ENCODE peak calls at places on chromosome 15, in six cellular contexts. One of them, this sample, is unnamed.

GRCh38 chr15:29140475-29141172 is 129.0 kb downstream of the NSMCE3 start:
- DNase-seq in CD8-positive, alpha-beta memory T cell: no peak
- DNase-seq in psoas muscle: no peak
- DNase-seq in neural progenitor cell: no peak
- DNase-seq in tibial artery: peak
- DNase-seq in A673: no peak
- DNase-seq in this sample: peak

GRCh38 chr15:26864664-26865191 is 2.1 kb upstream of the GABRA5 start:
- DNase-seq in CD8-positive, alpha-beta memory T cell: no peak
- DNase-seq in psoas muscle: no peak
- DNase-seq in neural progenitor cell: peak
- DNase-seq in tibial artery: no peak
- DNase-seq in A673: peak
- DNase-seq in this sample: peak

GRCh38 chr15:66721501-66721937 is 19.5 kb downstream of the SMAD6 start:
- DNase-seq in CD8-positive, alpha-beta memory T cell: no peak
- DNase-seq in psoas muscle: no peak
- DNase-seq in neural progenitor cell: no peak
- DNase-seq in tibial artery: no peak
- DNase-seq in A673: no peak
- DNase-seq in this sample: no peak

GRCh38 chr15:70596354-70597055 is 166.9 kb downstream of the UACA start:
- DNase-seq in CD8-positive, alpha-beta memory T cell: no peak
- DNase-seq in psoas muscle: no peak
- DNase-seq in neural progenitor cell: no peak
- DNase-seq in tibial artery: no peak
- DNase-seq in A673: no peak
- DNase-seq in this sample: no peak

GRCh38 chr15:83809345-83809744 is 155.4 kb downstream of the ADAMTSL3 start:
- DNase-seq in CD8-positive, alpha-beta memory T cell: no peak
- DNase-seq in psoas muscle: no peak
- DNase-seq in neural progenitor cell: no peak
- DNase-seq in tibial artery: no peak
- DNase-seq in A673: no peak
- DNase-seq in this sample: no peak

GRCh38 chr15:100156201-100156600 is 185.6 kb downstream of the ADAMTS17 start:
- DNase-seq in CD8-positive, alpha-beta memory T cell: no peak
- DNase-seq in psoas muscle: no peak
- DNase-seq in neural progenitor cell: no peak
- DNase-seq in tibial artery: no peak
- DNase-seq in A673: no peak
- DNase-seq in this sample: no peak

GRCh38 chr15:78368671-78369070 is 28.5 kb downstream of the CRABP1 start:
- DNase-seq in CD8-positive, alpha-beta memory T cell: no peak
- DNase-seq in psoas muscle: no peak
- DNase-seq in neural progenitor cell: peak
- DNase-seq in tibial artery: no peak
- DNase-seq in A673: peak
- DNase-seq in this sample: no peak

GRCh38 chr15:40925863-40926658 is 3.1 kb upstream of the DLL4 start:
- DNase-seq in CD8-positive, alpha-beta memory T cell: peak
- DNase-seq in psoas muscle: no peak
- DNase-seq in neural progenitor cell: peak
- DNase-seq in tibial artery: no peak
- DNase-seq in A673: peak
- DNase-seq in this sample: peak

GRCh38 chr15:57703387-57703786 is 3.1 kb upstream of the POLR2M start:
- DNase-seq in CD8-positive, alpha-beta memory T cell: peak
- DNase-seq in psoas muscle: no peak
- DNase-seq in neural progenitor cell: no peak
- DNase-seq in tibial artery: no peak
- DNase-seq in A673: no peak
- DNase-seq in this sample: no peak

GRCh38 chr15:68593341-68593740 is 14.5 kb downstream of the CORO2B start:
- DNase-seq in CD8-positive, alpha-beta memory T cell: no peak
- DNase-seq in psoas muscle: no peak
- DNase-seq in neural progenitor cell: no peak
- DNase-seq in tibial artery: no peak
- DNase-seq in A673: no peak
- DNase-seq in this sample: no peak

GRCh38 chr15:34652726-34653033 is 69.2 kb upstream of the GOLGA8B start:
- DNase-seq in CD8-positive, alpha-beta memory T cell: no peak
- DNase-seq in psoas muscle: no peak
- DNase-seq in neural progenitor cell: no peak
- DNase-seq in tibial artery: no peak
- DNase-seq in A673: no peak
- DNase-seq in this sample: no peak

GRCh38 chr15:67085237-67085817 is 19.9 kb downstream of the SMAD3 start:
- DNase-seq in CD8-positive, alpha-beta memory T cell: no peak
- DNase-seq in psoas muscle: no peak
- DNase-seq in neural progenitor cell: no peak
- DNase-seq in tibial artery: no peak
- DNase-seq in A673: no peak
- DNase-seq in this sample: no peak

GRCh38 chr15:69081310-69082004 is 67.0 kb downstream of the NOX5 start:
- DNase-seq in CD8-positive, alpha-beta memory T cell: no peak
- DNase-seq in psoas muscle: peak
- DNase-seq in neural progenitor cell: no peak
- DNase-seq in tibial artery: peak
- DNase-seq in A673: peak
- DNase-seq in this sample: no peak

GRCh38 chr15:25676070-25676469 is 187.1 kb downstream of the ATP10A start:
- DNase-seq in CD8-positive, alpha-beta memory T cell: no peak
- DNase-seq in psoas muscle: no peak
- DNase-seq in neural progenitor cell: no peak
- DNase-seq in tibial artery: peak
- DNase-seq in A673: no peak
- DNase-seq in this sample: peak

GRCh38 chr15:29455530-29455929 is 185.9 kb upstream of the NSMCE3 start:
- DNase-seq in CD8-positive, alpha-beta memory T cell: no peak
- DNase-seq in psoas muscle: no peak
- DNase-seq in neural progenitor cell: no peak
- DNase-seq in tibial artery: no peak
- DNase-seq in A673: no peak
- DNase-seq in this sample: no peak

GRCh38 chr15:52762621-52763020 is 27.5 kb downstream of the ONECUT1 start:
- DNase-seq in CD8-positive, alpha-beta memory T cell: no peak
- DNase-seq in psoas muscle: no peak
- DNase-seq in neural progenitor cell: no peak
- DNase-seq in tibial artery: no peak
- DNase-seq in A673: no peak
- DNase-seq in this sample: no peak

GRCh38 chr15:92118162-92118935 is 264.8 kb downstream of the SLCO3A1 start:
- DNase-seq in CD8-positive, alpha-beta memory T cell: no peak
- DNase-seq in psoas muscle: no peak
- DNase-seq in neural progenitor cell: no peak
- DNase-seq in tibial artery: no peak
- DNase-seq in A673: no peak
- DNase-seq in this sample: peak

GRCh38 chr15:55703873-55704285 is 39.1 kb downstream of the PRTG start:
- DNase-seq in CD8-positive, alpha-beta memory T cell: no peak
- DNase-seq in psoas muscle: no peak
- DNase-seq in neural progenitor cell: no peak
- DNase-seq in tibial artery: no peak
- DNase-seq in A673: peak
- DNase-seq in this sample: no peak

GRCh38 chr15:69595009-69595825 is 142.6 kb downstream of the RPLP1 start:
- DNase-seq in CD8-positive, alpha-beta memory T cell: no peak
- DNase-seq in psoas muscle: peak
- DNase-seq in neural progenitor cell: no peak
- DNase-seq in tibial artery: peak
- DNase-seq in A673: no peak
- DNase-seq in this sample: no peak

GRCh38 chr15:101613130-101614000 is 38.8 kb downstream of the TM2D3 start:
- DNase-seq in CD8-positive, alpha-beta memory T cell: no peak
- DNase-seq in psoas muscle: peak
- DNase-seq in neural progenitor cell: no peak
- DNase-seq in tibial artery: peak
- DNase-seq in A673: peak
- DNase-seq in this sample: no peak

GRCh38 chr15:68504721-68505090 is 72.7 kb upstream of the ITGA11 start:
- DNase-seq in CD8-positive, alpha-beta memory T cell: no peak
- DNase-seq in psoas muscle: no peak
- DNase-seq in neural progenitor cell: no peak
- DNase-seq in tibial artery: peak
- DNase-seq in A673: no peak
- DNase-seq in this sample: no peak

GRCh38 chr15:37140531-37141053 is 40.2 kb upstream of the MEIS2 start:
- DNase-seq in CD8-positive, alpha-beta memory T cell: no peak
- DNase-seq in psoas muscle: no peak
- DNase-seq in neural progenitor cell: no peak
- DNase-seq in tibial artery: no peak
- DNase-seq in A673: no peak
- DNase-seq in this sample: no peak

GRCh38 chr15:37289109-37289765 is 188.9 kb upstream of the MEIS2 start:
- DNase-seq in CD8-positive, alpha-beta memory T cell: no peak
- DNase-seq in psoas muscle: no peak
- DNase-seq in neural progenitor cell: peak
- DNase-seq in tibial artery: no peak
- DNase-seq in A673: peak
- DNase-seq in this sample: peak

GRCh38 chr15:65790692-65791334 is 1.3 kb downstream of the DENND4A start:
- DNase-seq in CD8-positive, alpha-beta memory T cell: peak
- DNase-seq in psoas muscle: no peak
- DNase-seq in neural progenitor cell: peak
- DNase-seq in tibial artery: no peak
- DNase-seq in A673: peak
- DNase-seq in this sample: peak

GRCh38 chr15:78208887-78209645 is 25.3 kb downstream of the ACSBG1 start:
- DNase-seq in CD8-positive, alpha-beta memory T cell: no peak
- DNase-seq in psoas muscle: no peak
- DNase-seq in neural progenitor cell: no peak
- DNase-seq in tibial artery: no peak
- DNase-seq in A673: no peak
- DNase-seq in this sample: peak

GRCh38 chr15:67870868-67871408 is 31.1 kb upstream of the RNU6-1 start:
- DNase-seq in CD8-positive, alpha-beta memory T cell: no peak
- DNase-seq in psoas muscle: no peak
- DNase-seq in neural progenitor cell: no peak
- DNase-seq in tibial artery: no peak
- DNase-seq in A673: no peak
- DNase-seq in this sample: no peak

DNA sequence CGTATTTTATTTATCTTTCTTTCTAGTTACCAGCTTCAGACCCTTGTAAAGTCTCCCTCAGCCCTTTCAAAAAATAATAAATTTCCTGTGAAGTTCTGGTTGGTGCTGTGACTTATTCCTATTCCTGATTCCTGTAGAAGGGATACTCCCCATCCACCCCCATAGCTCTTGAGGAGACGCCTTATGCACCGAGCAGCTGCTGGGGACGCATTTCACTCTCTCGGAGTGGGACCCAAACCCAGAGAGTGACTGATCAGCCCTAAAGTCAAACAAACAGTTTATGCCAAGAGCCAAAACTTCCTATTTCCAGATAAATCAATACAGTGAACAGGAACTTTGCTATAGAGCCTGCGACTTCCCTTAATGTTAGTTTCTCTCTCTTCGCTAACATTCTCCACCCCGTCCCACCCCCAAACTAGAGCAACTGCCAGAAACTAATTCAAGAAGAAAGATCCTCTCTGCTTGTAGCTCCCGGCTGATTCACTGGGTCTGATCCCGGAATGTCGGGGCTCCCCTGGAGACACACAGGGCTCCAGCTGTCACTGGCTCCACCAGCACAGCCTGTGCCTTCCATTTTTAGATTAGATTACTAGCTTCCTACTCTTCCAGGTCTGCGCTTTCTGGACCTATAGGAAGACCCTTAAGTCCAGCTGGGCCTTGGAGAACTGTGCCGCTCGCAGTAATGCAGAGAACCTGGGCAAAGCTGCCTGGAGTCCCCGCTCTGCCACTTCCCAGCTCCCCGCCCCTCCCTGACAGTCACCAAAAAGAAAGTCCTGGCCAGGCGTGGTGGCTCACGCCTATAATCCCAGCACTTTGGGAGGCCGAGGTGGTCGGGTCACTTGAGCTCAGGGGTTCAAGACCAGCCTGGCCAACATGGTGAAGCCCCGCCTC is 45.2 kb downstream of the KLHL25 start:
- DNase-seq in CD8-positive, alpha-beta memory T cell: no peak
- DNase-seq in psoas muscle: no peak
- DNase-seq in neural progenitor cell: no peak
- DNase-seq in tibial artery: peak
- DNase-seq in A673: no peak
- DNase-seq in this sample: peak
- H3K4me3 ChIP-seq in CD8-positive, alpha-beta memory T cell: no peak
- H3K4me3 ChIP-seq in psoas muscle: peak
- H3K4me3 ChIP-seq in neural progenitor cell: no peak
- H3K4me3 ChIP-seq in tibial artery: peak
- H3K4me3 ChIP-seq in A673: no peak
- H3K4me3 ChIP-seq in this sample: no peak

DNA sequence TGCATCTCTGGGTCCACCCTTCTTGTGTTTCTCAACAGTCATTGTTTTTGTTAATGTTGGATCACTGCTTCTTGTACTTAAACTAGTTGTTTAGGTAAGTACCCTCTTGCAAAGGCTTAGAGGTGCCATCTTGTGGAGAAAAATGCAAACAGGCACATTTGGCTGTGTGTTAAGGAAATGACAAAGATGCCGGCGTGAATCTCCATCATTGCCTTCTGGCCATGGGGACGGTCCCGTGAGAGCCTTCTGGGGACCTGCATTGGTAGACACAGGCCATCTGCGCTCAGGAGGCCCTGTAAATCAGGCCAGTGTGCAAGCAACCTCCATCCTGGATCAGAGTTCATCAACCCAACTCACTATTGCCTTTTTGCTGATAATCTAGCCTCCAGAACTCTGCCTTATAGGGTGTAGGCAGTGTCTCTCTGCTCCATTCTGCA is 158.6 kb upstream of the NR2E3 start:
- DNase-seq in CD8-positive, alpha-beta memory T cell: no peak
- DNase-seq in psoas muscle: no peak
- DNase-seq in neural progenitor cell: peak
- DNase-seq in tibial artery: no peak
- DNase-seq in A673: peak
- DNase-seq in this sample: peak
- H3K4me3 ChIP-seq in CD8-positive, alpha-beta memory T cell: no peak
- H3K4me3 ChIP-seq in psoas muscle: no peak
- H3K4me3 ChIP-seq in neural progenitor cell: no peak
- H3K4me3 ChIP-seq in tibial artery: no peak
- H3K4me3 ChIP-seq in A673: no peak
- H3K4me3 ChIP-seq in this sample: no peak

DNA sequence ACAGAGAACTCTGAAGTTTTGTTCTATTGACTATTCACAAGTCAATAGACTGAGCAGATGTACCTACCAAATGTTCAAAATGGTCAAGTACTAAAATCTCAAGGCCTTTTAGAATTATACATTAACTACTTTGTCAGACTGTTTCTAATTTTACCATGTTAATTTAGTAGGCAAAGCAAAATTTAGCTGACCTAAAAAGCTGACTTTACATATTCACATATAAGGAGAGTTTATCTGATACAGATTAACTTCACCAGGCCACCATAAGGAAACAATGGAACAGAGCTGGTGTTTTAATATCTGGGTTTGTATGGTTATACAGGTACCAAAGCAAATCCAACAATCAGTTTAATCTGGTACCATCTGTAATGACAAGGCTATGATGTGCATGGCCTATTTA is 15.9 kb downstream of the GATM start:
- DNase-seq in CD8-positive, alpha-beta memory T cell: no peak
- DNase-seq in psoas muscle: no peak
- DNase-seq in neural progenitor cell: no peak
- DNase-seq in tibial artery: no peak
- DNase-seq in A673: no peak
- DNase-seq in this sample: no peak
- H3K4me3 ChIP-seq in CD8-positive, alpha-beta memory T cell: no peak
- H3K4me3 ChIP-seq in psoas muscle: no peak
- H3K4me3 ChIP-seq in neural progenitor cell: no peak
- H3K4me3 ChIP-seq in tibial artery: no peak
- H3K4me3 ChIP-seq in A673: no peak
- H3K4me3 ChIP-seq in this sample: no peak

GRCh38 chr15:89157918-89158564 is 63.3 kb downstream of the RLBP1 start:
- DNase-seq in CD8-positive, alpha-beta memory T cell: no peak
- DNase-seq in psoas muscle: no peak
- DNase-seq in neural progenitor cell: no peak
- DNase-seq in tibial artery: no peak
- DNase-seq in A673: no peak
- DNase-seq in this sample: no peak
- H3K4me3 ChIP-seq in CD8-positive, alpha-beta memory T cell: no peak
- H3K4me3 ChIP-seq in psoas muscle: no peak
- H3K4me3 ChIP-seq in neural progenitor cell: no peak
- H3K4me3 ChIP-seq in tibial artery: no peak
- H3K4me3 ChIP-seq in A673: no peak
- H3K4me3 ChIP-seq in this sample: no peak